ENCODE peak calls at places on chromosomes 1 and 21, in four cellular contexts. A, S, O and K are unnamed samples. For H3K9me3, the result is how much of the 10 kb centered on the place peaks cover.

GRCh38 chr1:170714938-170715337 is 51.0 kb downstream of the PRRX1 start:
- DNase-seq in A (no peak), S (no peak), O (no peak), K (no peak)

GRCh38 chr1:25760871-25761270 is 39.1 kb upstream of the SELENON start:
- DNase-seq in A (no peak), S (no peak), O (no peak), K (no peak)

GRCh38 chr21:21632926-21633325 is 634.7 kb downstream of the NCAM2 start:
- DNase-seq in A (no peak), S (no peak), O (no peak), K (no peak)

GRCh38 chr1:21783679-21784603 is 992 bp upstream of the USP48 start:
- DNase-seq in A (no peak), S (no peak), O (no peak), K (peak)

GRCh38 chr1:114510235-114511047 is 562 bp downstream of the TRIM33 start:
- DNase-seq in A (peak), S (peak), O (peak), K (peak)

GRCh38 chr1:111570781-111571181 is 48.8 kb upstream of the RAP1A start:
- DNase-seq in A (no peak), S (peak), O (peak), K (peak)

GRCh38 chr1:241828576-241828975 is 19.4 kb upstream of the EXO1 start:
- DNase-seq in A (no peak), S (no peak), O (no peak), K (no peak)

GRCh38 chr1:182807907-182808306 is 18.3 kb downstream of the NPL start:
- DNase-seq in A (no peak), S (no peak), O (no peak), K (no peak)

GRCh38 chr1:41500378-41500777 is 15.9 kb upstream of the EDN2 start:
- DNase-seq in A (no peak), S (no peak), O (no peak), K (no peak)

GRCh38 chr1:178192686-178193085 is 98.8 kb downstream of the RASAL2 start:
- DNase-seq in A (no peak), S (no peak), O (no peak), K (no peak)

GRCh38 chr1:244326757-244327156 is 125.0 kb downstream of the ADSS2 start:
- DNase-seq in A (no peak), S (no peak), O (no peak), K (no peak)

GRCh38 chr1:178436899-178437298 is 59.9 kb downstream of the CLEC20A start:
- DNase-seq in A (no peak), S (no peak), O (no peak), K (no peak)

GRCh38 chr1:236144446-236145150 is 2.3 kb downstream of the GPR137B start:
- DNase-seq in A (no peak), S (no peak), O (no peak), K (no peak)

GRCh38 chr1:90313756-90314155 is 318.8 kb downstream of the ZNF326 start:
- DNase-seq in A (no peak), S (no peak), O (no peak), K (no peak)

GRCh38 chr1:248841702-248842395 is 3.8 kb downstream of the ZNF672 start:
- DNase-seq in A (peak), S (no peak), O (peak), K (no peak)

GRCh38 chr1:23591460-23592208 is 32.3 kb upstream of the ID3 start:
- DNase-seq in A (no peak), S (peak), O (no peak), K (peak)

GRCh38 chr1:109254621-109255096 is 5.3 kb downstream of the CELSR2 start:
- DNase-seq in A (no peak), S (no peak), O (no peak), K (no peak)

GRCh38 chr1:106266786-106267185 is 789.7 kb upstream of the PRMT6 start:
- DNase-seq in A (no peak), S (no peak), O (no peak), K (no peak)

DNA sequence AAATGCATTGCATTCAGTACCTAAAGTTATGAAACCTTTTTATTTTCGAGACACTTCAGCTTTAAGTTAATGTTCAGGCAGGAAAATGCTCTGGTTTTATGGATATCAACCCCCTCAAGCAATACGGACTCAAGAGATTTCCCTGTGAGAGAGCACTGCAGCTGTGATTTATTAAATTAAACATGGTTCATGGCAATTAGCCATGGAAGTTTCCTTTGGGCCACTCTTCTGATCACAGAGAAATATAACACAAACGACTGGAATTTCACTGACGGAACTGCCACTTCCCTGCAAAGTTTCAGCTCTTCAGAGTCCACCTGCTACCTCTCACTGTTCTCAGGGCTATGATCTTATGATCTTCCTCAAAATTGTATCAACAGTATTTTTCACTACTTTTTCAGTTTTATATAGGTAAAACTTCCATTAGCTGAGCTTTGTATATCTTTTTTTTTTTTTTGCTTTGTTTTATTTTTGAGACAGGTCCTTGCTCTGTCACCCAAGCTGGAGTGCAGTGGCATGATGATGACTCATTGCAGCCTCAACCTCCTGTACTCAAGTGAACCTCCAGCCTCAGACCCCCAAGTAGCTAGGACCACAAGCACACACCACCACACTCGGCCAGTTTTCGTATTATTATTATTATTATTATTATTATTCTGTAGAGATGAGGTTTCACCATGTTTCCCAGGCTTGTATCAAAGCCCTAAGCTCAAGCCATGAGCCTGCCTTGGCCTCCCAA is 923.2 kb upstream of the TMPRSS15 start:
- DNase-seq in A (no peak), S (no peak), O (no peak), K (peak)
- H3K27ac ChIP-seq in A (no peak), S (no peak), O (no peak), K (peak)

DNA sequence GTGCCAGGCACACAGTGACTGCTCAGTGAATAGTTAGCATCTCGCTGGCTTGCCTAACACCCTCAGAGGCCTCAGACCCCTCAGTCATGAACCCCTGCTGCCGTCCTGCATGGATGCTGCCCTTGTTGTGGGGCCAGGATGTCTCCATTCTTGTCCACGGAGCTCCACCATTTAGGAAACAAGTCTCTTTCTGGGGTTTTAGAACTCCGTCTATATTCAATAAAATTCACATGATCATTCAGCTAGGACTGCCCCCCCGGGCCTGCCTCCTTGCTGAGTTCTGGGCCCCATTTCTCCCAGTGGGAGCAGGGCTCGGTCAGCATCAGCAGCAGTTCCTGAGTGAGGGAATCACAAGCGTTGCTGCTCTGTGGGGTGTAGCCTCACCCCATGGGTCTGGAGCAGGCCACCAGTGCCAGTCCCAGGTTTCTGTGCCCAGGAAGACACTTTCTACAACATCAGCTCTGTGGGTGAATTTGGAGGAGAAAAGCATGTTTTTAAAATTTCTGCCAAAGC is 134.1 kb downstream of the RHOU start:
- DNase-seq in A (no peak), S (no peak), O (no peak), K (no peak)
- H3K9me3 ChIP-seq in A (under half), S (under half), O (under half), K (under half)

GRCh38 chr1:228989676-228989991 is 254.4 kb downstream of the RHOU start:
- DNase-seq in A (no peak), S (no peak), O (no peak), K (no peak)

GRCh38 chr1:228988655-228989054 is 253.4 kb downstream of the RHOU start:
- DNase-seq in A (no peak), S (no peak), O (no peak), K (no peak)

GRCh38 chr1:228986093-228986904 is 251.0 kb downstream of the RHOU start:
- DNase-seq in A (no peak), S (no peak), O (no peak), K (no peak)

GRCh38 chr1:228989176-228989575 is 253.9 kb downstream of the RHOU start:
- DNase-seq in A (no peak), S (no peak), O (no peak), K (no peak)

GRCh38 chr1:228987736-228988506 is 252.6 kb downstream of the RHOU start:
- DNase-seq in A (no peak), S (no peak), O (no peak), K (no peak)
- H3K27ac ChIP-seq in A (no peak), S (no peak), O (no peak), K (no peak)

DNA sequence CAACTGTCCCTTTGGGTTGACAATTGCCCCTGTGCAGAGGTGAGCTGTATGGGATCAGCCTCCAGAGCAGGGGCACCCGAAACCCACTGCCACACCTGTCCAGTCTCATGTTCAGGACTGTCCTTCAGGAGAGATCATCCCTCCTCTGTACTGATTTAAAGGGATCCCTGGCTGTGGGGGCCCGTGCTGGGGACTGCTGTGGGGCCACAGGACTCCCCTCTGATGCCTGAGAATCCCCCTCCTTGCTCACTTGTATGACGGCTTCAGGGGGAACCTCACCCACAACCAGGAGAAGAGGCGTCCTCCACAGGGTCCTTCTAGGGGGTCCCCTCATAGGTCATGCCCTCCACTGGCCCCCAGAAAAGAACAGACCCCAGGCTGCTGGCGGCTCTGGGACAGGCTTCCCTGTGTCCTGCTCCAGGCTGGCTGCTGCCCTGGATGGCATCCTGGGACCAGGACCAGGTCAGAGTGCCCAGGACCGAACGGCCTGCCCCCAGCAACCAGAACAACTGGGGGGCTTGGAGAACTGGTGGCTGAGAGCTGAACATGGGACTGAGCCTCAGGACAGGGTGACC is 77.5 kb upstream of the ACTRT2 start:
- DNase-seq in A (no peak), S (no peak), O (no peak), K (no peak)
- H3K9me3 ChIP-seq in A (under half), S (under half), O (under half), K (under half)

GRCh38 chr1:12181568-12181967 is 14.8 kb downstream of the TNFRSF1B start:
- DNase-seq in A (no peak), S (no peak), O (no peak), K (no peak)
- H3K27ac ChIP-seq in A (no peak), S (peak), O (no peak), K (no peak)

DNA sequence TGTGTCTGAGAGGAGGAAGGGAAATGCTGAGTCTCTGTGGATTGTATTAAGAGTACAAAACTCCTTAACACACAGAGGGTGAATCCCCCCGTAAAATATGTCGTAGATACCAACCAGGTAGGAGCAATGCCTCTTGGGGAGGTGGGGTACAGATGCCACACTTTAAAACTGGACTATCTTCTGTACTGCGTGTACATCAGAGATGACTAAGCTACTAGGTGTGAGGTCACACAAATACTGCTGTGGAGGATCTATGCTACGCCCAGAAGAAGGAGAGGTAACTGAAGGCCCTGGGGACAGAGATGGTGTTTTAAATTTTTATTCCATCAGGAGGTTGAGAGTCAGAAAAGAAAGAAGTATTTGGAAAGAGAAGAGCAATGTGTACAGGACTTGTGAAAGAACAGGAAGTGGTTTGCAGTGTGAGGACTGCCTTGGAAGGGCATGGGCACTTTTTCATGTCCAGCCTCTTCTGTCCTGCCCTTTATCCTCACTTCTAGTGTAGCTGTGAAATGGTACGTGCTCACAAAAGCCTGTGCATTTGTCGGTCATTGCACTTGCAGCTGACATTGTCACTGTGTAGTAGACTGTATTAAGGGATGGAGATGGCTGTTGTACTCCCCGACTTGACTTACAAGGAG is 287.8 kb upstream of the CHRM3 start:
- DNase-seq in A (no peak), S (no peak), O (no peak), K (no peak)
- H3K9me3 ChIP-seq in A (under half), S (under half), O (under half), K (under half)

DNA sequence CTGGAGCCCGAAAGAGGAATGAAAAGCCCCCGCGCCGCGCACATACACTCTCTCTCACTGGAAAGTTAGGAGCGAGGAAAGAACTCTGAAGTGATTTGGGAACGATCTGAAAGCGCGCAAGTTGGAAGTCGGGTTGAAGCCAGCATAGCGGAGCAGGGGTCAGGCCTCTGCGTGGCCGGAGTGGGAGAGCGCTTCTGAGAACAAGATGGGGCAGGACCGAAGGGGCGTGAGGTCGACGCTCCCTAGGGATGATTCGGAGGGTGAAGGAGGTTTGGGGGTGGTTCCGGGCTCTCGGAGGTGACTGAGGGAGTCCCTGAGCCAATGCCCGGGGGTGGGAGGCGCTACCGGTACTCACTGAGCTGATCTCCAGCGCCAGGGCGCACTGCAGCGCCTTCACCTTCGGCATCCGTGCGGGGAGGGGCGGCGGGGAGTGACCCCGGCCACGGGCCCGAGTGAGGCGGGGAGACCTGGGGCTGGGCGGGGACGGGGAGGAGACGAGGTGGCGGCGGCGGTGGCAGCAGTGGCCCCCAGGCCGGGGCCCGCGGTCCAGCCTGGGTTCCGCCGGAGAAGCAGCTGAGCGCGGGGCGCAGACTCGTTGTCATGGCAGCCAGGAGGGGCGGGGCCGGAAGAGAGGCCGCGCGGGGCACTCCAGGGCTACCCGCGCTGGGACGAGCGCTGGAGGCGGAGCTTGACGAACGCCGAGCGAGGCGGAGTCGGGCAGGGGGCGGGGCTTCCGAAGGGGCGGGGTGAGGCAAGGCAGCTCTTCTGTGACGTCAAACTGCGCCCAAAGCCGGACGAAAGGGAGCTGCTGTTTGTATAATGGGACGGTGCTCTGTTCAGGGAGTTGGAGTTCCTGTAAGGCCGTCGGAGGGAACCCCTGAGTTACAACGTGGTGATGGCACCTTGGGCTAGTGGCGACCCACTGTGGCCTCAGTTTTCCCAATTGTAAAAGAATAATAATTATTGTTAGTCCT is at the start of gene SPATA6:
- DNase-seq in A (peak), S (peak), O (peak), K (peak)
- H3K27ac ChIP-seq in A (peak), S (peak), O (peak), K (no peak)

GRCh38 chr1:2835650-2836159 is 34.2 kb upstream of the TTC34 start:
- DNase-seq in A (no peak), S (no peak), O (no peak), K (no peak)

GRCh38 chr1:2834741-2835564 is 33.5 kb upstream of the TTC34 start:
- DNase-seq in A (no peak), S (no peak), O (no peak), K (no peak)

GRCh38 chr1:2832506-2833453 is 31.3 kb upstream of the TTC34 start:
- DNase-seq in A (no peak), S (no peak), O (no peak), K (no peak)

GRCh38 chr1:2833454-2834145 is 32.1 kb upstream of the TTC34 start:
- DNase-seq in A (no peak), S (no peak), O (no peak), K (no peak)

DNA sequence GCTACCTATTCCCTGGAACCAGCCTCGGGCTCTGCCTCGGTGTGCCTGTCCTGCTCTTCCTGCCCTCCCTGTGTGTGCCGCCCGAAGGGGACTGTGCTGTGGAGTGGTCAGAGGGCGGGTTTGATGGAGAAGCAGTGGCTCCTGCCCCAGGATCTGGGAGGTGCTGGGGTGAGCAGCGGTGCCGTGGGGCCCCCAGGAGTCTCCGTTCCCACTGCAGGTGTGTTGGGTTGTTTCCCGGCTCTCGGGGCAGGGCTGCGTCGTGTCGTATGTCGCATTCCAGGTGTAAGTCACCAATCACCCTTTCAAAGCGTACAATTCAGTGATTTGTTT is 32.6 kb upstream of the TTC34 start:
- DNase-seq in A (no peak), S (no peak), O (no peak), K (no peak)
- H3K9me3 ChIP-seq in A (under half), S (under half), O (under half), K (under half)